ENCODE peak calls at places on chromosomes 1 and 21, in nine cellular contexts. W is naive thymus-derived CD4-positive, alpha-beta T cell; J is HT-29; N is T-helper 1 cell; S is globus pallidus; Q is glutamatergic neuron; F is stimulated activated CD4-positive, alpha-beta T cell treated with anti-CD3 and anti-CD28 coated beads, Interleukin-1b, Interleukin-23, amount 100 ng/mL, for 48 hours; G is A172; V is T-helper 2 cell. H is an unnamed sample.

GRCh38 chr1:159798893-159799292 is 3.3 kb upstream of the FCRL6 start:
- DNase-seq in W (peak), J (peak), N (peak), S (peak), Q (peak), F (peak), G (peak), V (peak), H (peak)

GRCh38 chr21:36169465-36170128 is 13.0 kb downstream of the DOP1B start:
- DNase-seq in W (no peak), J (no peak), N (no peak), S (no peak), Q (no peak), F (no peak), G (no peak), V (no peak), H (no peak)

GRCh38 chr1:66374561-66375111 is 159.3 kb upstream of the SGIP1 start:
- DNase-seq in W (peak), J (no peak), N (no peak), S (peak), Q (no peak), F (peak), G (peak), V (peak), H (no peak)

GRCh38 chr1:178456472-178456871 is 40.3 kb downstream of the CLEC20A start:
- DNase-seq in W (no peak), J (no peak), N (no peak), S (no peak), Q (no peak), F (no peak), G (no peak), V (no peak), H (no peak)

GRCh38 chr1:233393926-233394680 is 66.6 kb downstream of the MAP3K21 start:
- DNase-seq in W (no peak), J (no peak), N (no peak), S (no peak), Q (peak), F (no peak), G (no peak), V (no peak), H (no peak)

GRCh38 chr1:154969741-154970452 is 650 bp downstream of the SHC1 start:
- DNase-seq in W (no peak), J (no peak), N (no peak), S (no peak), Q (no peak), F (no peak), G (no peak), V (no peak), H (no peak)

GRCh38 chr1:89262643-89263042 is 10.0 kb downstream of the GBP5 start:
- DNase-seq in W (no peak), J (peak), N (no peak), S (no peak), Q (no peak), F (no peak), G (peak), V (no peak), H (no peak)

GRCh38 chr1:159828916-159829634 is 2.4 kb downstream of the SLAMF8 start:
- DNase-seq in W (no peak), J (peak), N (no peak), S (peak), Q (peak), F (no peak), G (no peak), V (no peak), H (no peak)

GRCh38 chr1:183989078-183989577 is 48.4 kb downstream of the COLGALT2 start:
- DNase-seq in W (no peak), J (no peak), N (no peak), S (no peak), Q (peak), F (peak), G (peak), V (no peak), H (no peak)

GRCh38 chr1:34904236-34905097 is 25.0 kb downstream of the DLGAP3 start:
- DNase-seq in W (no peak), J (no peak), N (no peak), S (no peak), Q (no peak), F (no peak), G (no peak), V (no peak), H (no peak)

GRCh38 chr1:206933333-206933945 is 11.7 kb upstream of the FCMR start:
- DNase-seq in W (peak), J (peak), N (peak), S (no peak), Q (peak), F (peak), G (no peak), V (peak), H (peak)

GRCh38 chr1:18100493-18101063 is 7.0 kb upstream of the IGSF21 start:
- DNase-seq in W (peak), J (peak), N (no peak), S (peak), Q (peak), F (peak), G (peak), V (peak), H (peak)

GRCh38 chr1:71350805-71351204 is 270.0 kb upstream of the ZRANB2 start:
- DNase-seq in W (no peak), J (no peak), N (no peak), S (no peak), Q (no peak), F (no peak), G (no peak), V (no peak), H (no peak)

GRCh38 chr1:2987773-2988172 is 33.5 kb upstream of the ACTRT2 start:
- DNase-seq in W (no peak), J (no peak), N (no peak), S (peak), Q (no peak), F (no peak), G (no peak), V (no peak), H (no peak)

GRCh38 chr1:27489973-27490741 is at the start of gene WASF2:
- DNase-seq in W (peak), J (peak), N (peak), S (peak), Q (peak), F (peak), G (peak), V (peak), H (peak)

GRCh38 chr1:207058878-207059867 is 6.1 kb downstream of the PFKFB2 start:
- DNase-seq in W (no peak), J (no peak), N (no peak), S (no peak), Q (no peak), F (no peak), G (no peak), V (no peak), H (no peak)

GRCh38 chr1:112956503-112957132 is 622 bp upstream of the SLC16A1 start:
- DNase-seq in W (no peak), J (no peak), N (peak), S (no peak), Q (no peak), F (peak), G (no peak), V (peak), H (peak)

GRCh38 chr1:116178837-116179236 is 67.6 kb downstream of the MAB21L3 start:
- DNase-seq in W (no peak), J (no peak), N (no peak), S (no peak), Q (no peak), F (no peak), G (no peak), V (no peak), H (no peak)

GRCh38 chr1:241639653-241640148 is 468 bp downstream of the CHML start:
- DNase-seq in W (no peak), J (peak), N (peak), S (peak), Q (peak), F (peak), G (no peak), V (no peak), H (peak)

GRCh38 chr1:158248122-158248521 is 6.1 kb upstream of the CD1A start:
- DNase-seq in W (peak), J (no peak), N (no peak), S (peak), Q (no peak), F (no peak), G (no peak), V (peak), H (peak)

GRCh38 chr1:71049951-71050598 is 2.5 kb upstream of the PTGER3 start:
- DNase-seq in W (peak), J (peak), N (no peak), S (peak), Q (no peak), F (no peak), G (peak), V (peak), H (no peak)

GRCh38 chr1:30522031-30523004 is 201.1 kb downstream of the MATN1 start:
- DNase-seq in W (no peak), J (no peak), N (no peak), S (no peak), Q (no peak), F (no peak), G (no peak), V (no peak), H (no peak)

GRCh38 chr1:10057305-10057704 is 24.5 kb downstream of the UBE4B start:
- DNase-seq in W (no peak), J (no peak), N (no peak), S (peak), Q (no peak), F (no peak), G (peak), V (no peak), H (no peak)

H was measured in T-cell.